ENCODE peak calls at places on chromosomes 1 and 21, in eight cellular contexts. One of them, this sample, is unnamed. For H3K9me3, the result is how much of the 10 kb centered on the place peaks cover.

GRCh38 chr1:33791251-33791650 is 72.6 kb upstream of the HMGB4 start:
- DNase-seq in ovary: no peak
- DNase-seq in cardiac muscle cell: no peak
- DNase-seq in fibroblast of lung: no peak
- DNase-seq in A549: no peak
- DNase-seq in heart left ventricle: no peak
- DNase-seq in MM.1S: no peak
- DNase-seq in PC-3: no peak
- DNase-seq in this sample: no peak

GRCh38 chr1:55285849-55286248 is 70.7 kb upstream of the USP24 start:
- DNase-seq in MM.1S: no peak
- DNase-seq in A549: peak
- DNase-seq in cardiac muscle cell: no peak
- DNase-seq in PC-3: peak
- DNase-seq in ovary: no peak
- DNase-seq in heart left ventricle: no peak
- DNase-seq in fibroblast of lung: no peak
- DNase-seq in this sample: no peak

GRCh38 chr1:169031566-169032224 is 74.8 kb upstream of the ATP1B1 start:
- DNase-seq in cardiac muscle cell: no peak
- DNase-seq in heart left ventricle: no peak
- DNase-seq in fibroblast of lung: peak
- DNase-seq in MM.1S: no peak
- DNase-seq in ovary: no peak
- DNase-seq in PC-3: no peak
- DNase-seq in A549: no peak
- DNase-seq in this sample: peak

GRCh38 chr1:219801433-219801832 is 126.9 kb downstream of the SLC30A10 start:
- DNase-seq in ovary: no peak
- DNase-seq in PC-3: no peak
- DNase-seq in heart left ventricle: no peak
- DNase-seq in cardiac muscle cell: no peak
- DNase-seq in A549: no peak
- DNase-seq in fibroblast of lung: no peak
- DNase-seq in MM.1S: no peak
- DNase-seq in this sample: no peak

GRCh38 chr1:109613396-109614147 is 5.8 kb downstream of the GNAT2 start:
- DNase-seq in cardiac muscle cell: no peak
- DNase-seq in heart left ventricle: no peak
- DNase-seq in A549: no peak
- DNase-seq in fibroblast of lung: peak
- DNase-seq in PC-3: no peak
- DNase-seq in ovary: no peak
- DNase-seq in MM.1S: no peak
- DNase-seq in this sample: no peak

GRCh38 chr1:203144661-203145060 is 17.1 kb downstream of the ADORA1 start:
- DNase-seq in MM.1S: no peak
- DNase-seq in fibroblast of lung: peak
- DNase-seq in heart left ventricle: no peak
- DNase-seq in cardiac muscle cell: no peak
- DNase-seq in PC-3: peak
- DNase-seq in ovary: no peak
- DNase-seq in A549: no peak
- DNase-seq in this sample: no peak

GRCh38 chr21:36698160-36699025 is 522 bp upstream of the SIM2 start:
- DNase-seq in MM.1S: no peak
- DNase-seq in cardiac muscle cell: peak
- DNase-seq in fibroblast of lung: no peak
- DNase-seq in A549: peak
- DNase-seq in PC-3: peak
- DNase-seq in ovary: no peak
- DNase-seq in heart left ventricle: no peak
- DNase-seq in this sample: no peak

GRCh38 chr1:225710804-225711203 is 57.9 kb upstream of the ENAH start:
- DNase-seq in A549: peak
- DNase-seq in cardiac muscle cell: no peak
- DNase-seq in fibroblast of lung: peak
- DNase-seq in ovary: no peak
- DNase-seq in MM.1S: no peak
- DNase-seq in PC-3: peak
- DNase-seq in heart left ventricle: no peak
- DNase-seq in this sample: no peak

GRCh38 chr1:15354580-15354965 is 55.1 kb upstream of the EFHD2 start:
- DNase-seq in PC-3: peak
- DNase-seq in ovary: no peak
- DNase-seq in fibroblast of lung: peak
- DNase-seq in cardiac muscle cell: no peak
- DNase-seq in heart left ventricle: no peak
- DNase-seq in MM.1S: no peak
- DNase-seq in A549: no peak
- DNase-seq in this sample: no peak

GRCh38 chr21:22154579-22155274 is 1156.5 kb downstream of the NCAM2 start:
- DNase-seq in A549: no peak
- DNase-seq in PC-3: no peak
- DNase-seq in ovary: no peak
- DNase-seq in MM.1S: no peak
- DNase-seq in fibroblast of lung: no peak
- DNase-seq in cardiac muscle cell: no peak
- DNase-seq in heart left ventricle: no peak
- DNase-seq in this sample: no peak
- H3K9me3 ChIP-seq in A549: under half
- H3K9me3 ChIP-seq in PC-3: under half
- H3K9me3 ChIP-seq in ovary: under half
- H3K9me3 ChIP-seq in MM.1S: under half
- H3K9me3 ChIP-seq in fibroblast of lung: under half
- H3K9me3 ChIP-seq in cardiac muscle cell: under half
- H3K9me3 ChIP-seq in heart left ventricle: under half
- H3K9me3 ChIP-seq in this sample: under half

DNA sequence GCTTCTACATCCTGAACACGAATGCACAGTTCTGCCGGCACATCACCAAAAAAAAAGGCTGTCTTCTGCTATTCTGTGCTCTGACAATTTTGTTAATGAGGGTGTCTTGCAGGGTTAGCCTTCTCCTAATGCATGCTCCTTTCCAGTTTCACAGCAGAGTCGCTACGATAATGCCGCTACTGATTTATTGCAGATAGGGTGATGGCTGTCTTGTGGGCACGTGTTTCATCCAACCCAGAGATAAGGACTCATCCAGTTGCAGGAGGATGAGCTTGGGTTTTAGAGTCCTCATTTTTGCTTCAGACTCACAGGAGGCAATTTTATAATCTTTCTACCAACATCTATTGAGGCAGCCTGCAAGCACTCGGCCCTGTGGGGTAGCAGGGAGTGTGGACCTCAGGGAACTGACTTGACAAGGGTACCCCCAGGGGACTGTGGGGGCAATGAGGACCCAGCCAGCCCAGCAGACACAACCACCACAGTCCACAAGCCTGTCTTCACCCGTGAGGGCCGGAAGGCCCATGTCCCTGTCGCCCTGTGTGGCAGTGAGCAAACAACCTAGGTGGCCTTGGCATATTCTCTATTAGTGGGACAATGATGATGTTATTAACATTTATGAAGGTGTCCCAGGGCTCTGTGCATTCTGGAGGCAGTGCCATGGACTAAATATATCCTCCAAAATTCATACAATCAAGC is 15.4 kb upstream of the UTS2 start:
- DNase-seq in PC-3: no peak
- DNase-seq in fibroblast of lung: no peak
- DNase-seq in cardiac muscle cell: no peak
- DNase-seq in A549: no peak
- DNase-seq in ovary: no peak
- DNase-seq in heart left ventricle: no peak
- DNase-seq in MM.1S: no peak
- DNase-seq in this sample: no peak
- TF ChIP-seq CTCF in PC-3: no peak
- TF ChIP-seq CTCF in fibroblast of lung: no peak
- TF ChIP-seq CTCF in cardiac muscle cell: no peak
- TF ChIP-seq CTCF in A549: no peak
- TF ChIP-seq CTCF in ovary: no peak
- TF ChIP-seq CTCF in heart left ventricle: no peak
- TF ChIP-seq CTCF in MM.1S: no peak
- TF ChIP-seq CTCF in this sample: no peak

GRCh38 chr21:37944492-37944891 is 28.2 kb upstream of the KCNJ6 start:
- DNase-seq in cardiac muscle cell: no peak
- DNase-seq in fibroblast of lung: no peak
- DNase-seq in PC-3: no peak
- DNase-seq in MM.1S: no peak
- DNase-seq in A549: no peak
- DNase-seq in heart left ventricle: no peak
- DNase-seq in ovary: no peak
- DNase-seq in this sample: no peak
- H3K27ac ChIP-seq in cardiac muscle cell: no peak
- H3K27ac ChIP-seq in fibroblast of lung: no peak
- H3K27ac ChIP-seq in PC-3: no peak
- H3K27ac ChIP-seq in MM.1S: no peak
- H3K27ac ChIP-seq in A549: no peak
- H3K27ac ChIP-seq in heart left ventricle: no peak
- H3K27ac ChIP-seq in ovary: no peak
- H3K27ac ChIP-seq in this sample: no peak

GRCh38 chr21:10639123-10639522 is 117.7 kb downstream of the TPTE start:
- DNase-seq in ovary: no peak
- DNase-seq in A549: no peak
- DNase-seq in heart left ventricle: no peak
- DNase-seq in MM.1S: no peak
- DNase-seq in PC-3: no peak
- DNase-seq in cardiac muscle cell: no peak
- DNase-seq in fibroblast of lung: no peak
- DNase-seq in this sample: no peak
- H3K9me3 ChIP-seq in ovary: under half
- H3K9me3 ChIP-seq in A549: under half
- H3K9me3 ChIP-seq in heart left ventricle: under half
- H3K9me3 ChIP-seq in MM.1S: under half
- H3K9me3 ChIP-seq in PC-3: under half
- H3K9me3 ChIP-seq in cardiac muscle cell: under half
- H3K9me3 ChIP-seq in fibroblast of lung: under half
- H3K9me3 ChIP-seq in this sample: under half

GRCh38 chr1:68344208-68344607 is 105.5 kb downstream of the RPE65 start:
- DNase-seq in ovary: no peak
- DNase-seq in cardiac muscle cell: no peak
- DNase-seq in fibroblast of lung: no peak
- DNase-seq in PC-3: peak
- DNase-seq in heart left ventricle: no peak
- DNase-seq in MM.1S: no peak
- DNase-seq in A549: no peak
- DNase-seq in this sample: no peak

GRCh38 chr1:68347415-68347814 is 102.3 kb downstream of the RPE65 start:
- DNase-seq in A549: no peak
- DNase-seq in MM.1S: peak
- DNase-seq in heart left ventricle: peak
- DNase-seq in fibroblast of lung: no peak
- DNase-seq in ovary: no peak
- DNase-seq in cardiac muscle cell: no peak
- DNase-seq in PC-3: no peak
- DNase-seq in this sample: no peak

GRCh38 chr1:68340951-68341350 is 108.6 kb upstream of the WLS start:
- DNase-seq in MM.1S: no peak
- DNase-seq in heart left ventricle: no peak
- DNase-seq in PC-3: no peak
- DNase-seq in A549: no peak
- DNase-seq in fibroblast of lung: no peak
- DNase-seq in ovary: no peak
- DNase-seq in cardiac muscle cell: no peak
- DNase-seq in this sample: no peak

DNA sequence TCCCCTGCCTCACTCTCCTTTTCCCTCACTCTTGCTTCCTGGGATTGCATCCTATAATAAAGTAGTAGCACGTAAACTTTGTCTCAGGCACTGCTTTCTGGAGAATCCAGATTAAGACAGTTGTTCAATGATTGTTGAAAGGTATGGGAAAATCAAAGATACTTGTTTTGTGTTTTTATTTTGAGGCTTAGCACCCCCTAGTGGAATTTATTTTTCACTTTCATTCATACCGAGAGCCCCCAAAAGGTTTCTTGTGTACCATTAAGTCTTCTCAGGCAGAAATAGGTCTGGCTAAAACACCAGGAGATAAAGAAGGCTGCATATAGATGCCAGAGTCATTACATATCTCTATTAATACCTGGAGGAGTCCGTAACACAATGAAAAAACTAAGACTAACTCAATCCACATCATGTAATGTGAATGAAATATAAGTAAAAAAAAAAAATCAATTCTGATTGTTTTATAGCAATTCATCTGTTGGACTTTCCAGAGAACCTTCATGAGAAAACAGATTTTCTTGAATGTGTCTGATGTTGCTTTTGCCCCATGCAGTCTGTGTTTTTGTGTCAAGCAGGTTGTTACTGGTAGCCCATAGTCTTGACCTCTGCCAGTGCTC is 103.5 kb downstream of the RPE65 start:
- DNase-seq in cardiac muscle cell: peak
- DNase-seq in MM.1S: peak
- DNase-seq in heart left ventricle: no peak
- DNase-seq in PC-3: peak
- DNase-seq in A549: peak
- DNase-seq in fibroblast of lung: peak
- DNase-seq in ovary: no peak
- DNase-seq in this sample: no peak
- TF ChIP-seq CTCF in cardiac muscle cell: peak
- TF ChIP-seq CTCF in MM.1S: peak
- TF ChIP-seq CTCF in heart left ventricle: peak
- TF ChIP-seq CTCF in PC-3: peak
- TF ChIP-seq CTCF in A549: peak
- TF ChIP-seq CTCF in fibroblast of lung: peak
- TF ChIP-seq CTCF in ovary: no peak
- TF ChIP-seq CTCF in this sample: peak

DNA sequence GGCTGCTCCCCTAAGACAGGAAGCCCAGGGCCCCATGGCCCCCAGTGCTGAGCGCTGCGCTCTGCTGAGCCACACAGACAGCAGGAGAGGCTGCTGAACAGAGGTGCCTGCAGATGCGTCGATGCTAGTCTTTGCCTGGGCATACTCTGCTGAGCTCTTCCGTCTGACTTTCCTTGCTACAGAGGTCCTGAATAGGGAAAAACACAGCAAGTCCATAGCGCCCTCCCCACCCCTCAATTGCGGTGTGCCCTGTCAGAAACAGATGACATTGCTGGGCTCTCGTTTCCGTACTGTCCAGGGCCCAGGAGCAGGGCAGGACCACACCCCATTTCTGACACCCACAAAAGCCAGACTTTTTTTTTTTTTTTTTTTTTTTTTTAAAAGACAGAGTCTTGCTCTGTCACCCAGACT is 252.5 kb downstream of the SDCCAG8 start:
- DNase-seq in A549: no peak
- DNase-seq in ovary: no peak
- DNase-seq in cardiac muscle cell: no peak
- DNase-seq in MM.1S: no peak
- DNase-seq in PC-3: no peak
- DNase-seq in heart left ventricle: no peak
- DNase-seq in fibroblast of lung: no peak
- DNase-seq in this sample: no peak
- H3K27ac ChIP-seq in A549: no peak
- H3K27ac ChIP-seq in ovary: no peak
- H3K27ac ChIP-seq in cardiac muscle cell: no peak
- H3K27ac ChIP-seq in MM.1S: no peak
- H3K27ac ChIP-seq in PC-3: no peak
- H3K27ac ChIP-seq in heart left ventricle: no peak
- H3K27ac ChIP-seq in fibroblast of lung: no peak
- H3K27ac ChIP-seq in this sample: no peak

This sample was measured in thyroid gland.